ENCODE peak calls at places on chromosomes 16 and 17, in seven cellular contexts. O, A, R, U, P, J and I are unnamed samples.
A peak's percentile ranks its signal among the peaks of the same experiment; 100 is the strongest.

GRCh38 chr17:14101976-14102375 is 32.7 kb downstream of the COX10 start:
- DNase-seq in O (no peak), A (no peak), R (no peak), U (no peak), P (no peak), J (no peak), I (no peak)

GRCh38 chr17:66378296-66378695 is 75.9 kb downstream of the PRKCA start:
- DNase-seq in O (no peak), A (no peak), R (no peak), U (no peak), P (no peak), J (no peak), I (no peak)

GRCh38 chr17:8632087-8632486 is 1.6 kb upstream of the MYH10 start:
- DNase-seq in O (no peak), A (no peak), R (no peak), U (peak; percentile 13), P (no peak), J (no peak), I (no peak)

GRCh38 chr16:995087-995486 is 13.5 kb downstream of the SOX8 start:
- DNase-seq in O (no peak), A (no peak), R (no peak), U (no peak), P (no peak), J (no peak), I (no peak)

GRCh38 chr16:14325921-14326401 is 254.8 kb downstream of the MRTFB start:
- DNase-seq in O (no peak), A (no peak), R (no peak), U (no peak), P (no peak), J (no peak), I (no peak)

GRCh38 chr16:88968589-88969280 is 8.3 kb downstream of the CBFA2T3 start:
- DNase-seq in O (no peak), A (no peak), R (no peak), U (peak; percentile 44), P (no peak), J (no peak), I (no peak)

GRCh38 chr17:69506489-69506888 is 92.0 kb downstream of the MAP2K6 start:
- DNase-seq in O (no peak), A (no peak), R (peak; percentile 49), U (peak; percentile 50), P (no peak), J (no peak), I (peak; percentile 37)

GRCh38 chr16:51898872-51899271 is 648.1 kb downstream of the TOX3 start:
- DNase-seq in O (no peak), A (no peak), R (no peak), U (no peak), P (no peak), J (no peak), I (no peak)

GRCh38 chr17:40554646-40555295 is 10.5 kb downstream of the CCR7 start:
- DNase-seq in O (no peak), A (no peak), R (no peak), U (no peak), P (no peak), J (no peak), I (no peak)

DNA sequence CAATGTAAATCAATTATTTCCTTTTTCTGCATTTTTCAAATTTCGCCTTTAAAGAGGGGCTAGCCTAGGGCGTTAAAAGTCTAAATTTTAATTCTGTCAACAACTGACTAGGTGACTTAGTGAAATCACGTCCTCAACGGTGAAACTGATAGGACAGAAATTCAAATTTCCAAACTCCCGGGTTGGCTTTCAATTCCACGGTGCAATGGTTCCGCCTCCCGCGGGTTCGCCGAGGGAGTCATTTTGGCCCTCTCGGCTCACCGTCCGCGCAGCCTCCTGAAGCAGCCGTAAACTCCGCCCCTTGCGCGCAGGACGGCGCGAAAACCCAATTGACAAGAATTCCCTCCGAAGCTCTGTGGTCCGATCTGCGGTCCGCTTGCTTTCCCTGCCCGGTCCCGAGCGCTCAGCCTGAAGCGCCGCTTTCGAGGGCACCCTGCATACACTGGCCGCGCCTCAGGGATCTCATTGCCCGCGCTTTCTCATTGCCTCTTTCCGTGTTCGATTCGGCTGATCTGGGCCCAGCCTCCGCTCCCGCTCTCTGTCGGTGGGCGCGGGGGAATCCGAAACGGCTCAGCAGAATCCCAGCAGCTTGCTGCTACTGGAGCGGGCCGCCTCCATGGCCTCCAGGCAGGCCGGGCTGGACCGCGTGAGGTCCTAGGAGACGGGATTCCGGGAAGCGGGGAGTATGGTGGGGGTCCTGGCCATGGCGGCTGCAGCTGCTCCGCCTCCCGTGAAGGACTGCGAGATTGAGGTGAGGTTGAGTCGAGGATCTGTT is at the start of gene ATAD5:
- DNase-seq in O (peak; percentile 85), A (peak; percentile 93), R (peak; percentile 83), U (peak; percentile 91), P (peak; percentile 91), J (peak; percentile 94), I (peak; percentile 97)
- TF ChIP-seq CTCF in O (no peak), A (no peak), R (no peak), U (no peak), P (no peak), J (no peak), I (no peak)

DNA sequence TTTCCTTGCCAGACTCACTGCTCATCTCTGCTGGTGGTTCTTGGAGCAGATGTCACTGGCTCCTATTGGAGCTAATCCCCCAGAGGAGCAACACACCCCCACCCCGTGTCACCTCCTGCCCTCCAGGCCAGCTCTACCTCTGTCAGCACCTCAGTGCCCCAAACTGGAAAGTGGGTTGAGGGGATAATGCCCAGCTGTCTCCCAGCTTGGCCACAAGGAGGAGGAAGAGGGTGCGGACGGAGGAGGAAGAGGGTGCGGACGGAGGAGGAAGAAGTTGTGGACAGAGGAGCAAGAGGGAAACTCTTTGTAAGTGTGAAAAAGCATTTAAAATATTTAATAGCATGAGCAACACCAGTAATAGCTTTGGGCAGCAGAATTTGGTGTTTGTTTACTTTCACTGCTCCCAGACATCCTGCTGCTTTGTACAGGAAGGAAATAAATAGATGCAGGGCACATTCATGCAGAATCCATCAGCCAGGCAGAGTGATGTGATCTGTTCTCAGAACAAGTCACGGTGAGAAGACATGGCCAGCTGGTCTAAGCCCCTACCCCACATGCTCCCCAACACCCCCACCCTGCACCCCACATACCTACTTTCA is 82.5 kb downstream of the C17orf67 start:
- DNase-seq in O (no peak), A (no peak), R (peak; percentile 5), U (no peak), P (no peak), J (no peak), I (no peak)
- TF ChIP-seq CTCF in O (no peak), A (no peak), R (peak; percentile 52), U (no peak), P (no peak), J (no peak), I (no peak)

GRCh38 chr16:84520778-84521770 is 16.6 kb upstream of the MEAK7 start:
- DNase-seq in O (no peak), A (no peak), R (peak; percentile 20), U (no peak), P (no peak), J (no peak), I (no peak)
- TF ChIP-seq CTCF in O (no peak), A (no peak), R (no peak), U (no peak), P (no peak), J (no peak), I (no peak)

DNA sequence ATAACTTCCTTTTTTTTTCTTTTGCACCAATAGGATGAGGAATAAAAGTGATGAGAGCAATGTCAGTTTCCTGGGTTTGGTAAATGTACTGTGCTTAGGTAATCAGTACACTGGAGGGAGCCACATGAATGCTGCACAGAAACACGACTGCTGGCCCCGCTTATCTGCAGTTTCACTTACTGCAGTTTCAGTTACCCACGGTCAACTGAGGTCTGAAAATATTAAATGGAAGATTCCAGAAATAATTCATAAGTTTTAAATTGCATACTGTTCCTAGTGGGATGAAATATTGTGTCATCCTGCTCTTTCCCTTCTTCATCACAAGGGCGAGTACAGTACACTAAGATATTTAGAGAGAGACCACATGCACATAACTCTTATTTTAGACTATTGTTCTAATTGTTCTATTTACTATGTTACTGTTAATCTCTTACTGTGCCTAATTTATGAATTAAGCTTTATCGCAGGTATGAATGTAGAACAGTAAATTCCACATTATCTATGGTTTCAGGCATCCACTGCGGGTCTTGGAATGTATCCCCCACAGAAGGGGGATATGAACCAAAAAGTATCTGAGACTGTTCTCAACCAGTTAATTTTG is 6.4 kb upstream of the LGALS3BP start:
- DNase-seq in O (no peak), A (peak; percentile 53), R (peak; percentile 42), U (peak; percentile 47), P (no peak), J (no peak), I (peak; percentile 41)
- TF ChIP-seq CTCF in O (peak; percentile 32), A (no peak), R (peak; percentile 45), U (peak; percentile 64), P (no peak), J (no peak), I (no peak)

GRCh38 chr16:73031155-73031866 is 16.6 kb downstream of the ZFHX3 start:
- DNase-seq in O (no peak), A (no peak), R (no peak), U (no peak), P (no peak), J (no peak), I (no peak)
- TF ChIP-seq CTCF in O (no peak), A (no peak), R (peak; percentile 38), U (no peak), P (no peak), J (no peak), I (no peak)

GRCh38 chr17:58493506-58493905 is 5.3 kb upstream of the HSF5 start:
- DNase-seq in O (no peak), A (no peak), R (no peak), U (no peak), P (no peak), J (no peak), I (no peak)
- TF ChIP-seq CTCF in O (no peak), A (no peak), R (no peak), U (no peak), P (no peak), J (no peak), I (no peak)